ENCODE peak calls at places on chromosomes 2 and 18, in four cellular contexts. Z is GM23338, R is body of pancreas, U is astrocyte. J is an unnamed sample.

GRCh38 chr18:51537487-51537886 is 340.0 kb upstream of the MEX3C start:
- DNase-seq in Z (peak; percentile 74), R (peak; percentile 60), U (no peak), J (peak; percentile 46)

GRCh38 chr2:130762910-130763385 is 7.6 kb downstream of the AMER3 start:
- DNase-seq in Z (no peak), R (no peak), U (no peak), J (no peak)

GRCh38 chr2:47272031-47272864 is 117.1 kb upstream of the STPG4 start:
- DNase-seq in Z (peak; percentile 82), R (peak; percentile 61), U (peak; percentile 48), J (peak; percentile 80)

GRCh38 chr2:177784449-177784845 is 288.1 kb downstream of the PDE11A start:
- DNase-seq in Z (no peak), R (no peak), U (peak; percentile 91), J (no peak)

GRCh38 chr18:2857491-2858063 is 10.8 kb downstream of the EMILIN2 start:
- DNase-seq in Z (no peak), R (peak; percentile 38), U (peak; percentile 16), J (peak; percentile 71)

GRCh38 chr2:194730266-194730665 is 926.8 kb upstream of the SLC39A10 start:
- DNase-seq in Z (no peak), R (no peak), U (no peak), J (no peak)

GRCh38 chr2:12715258-12715865 is 1.4 kb upstream of the TRIB2 start:
- DNase-seq in Z (peak; percentile 15), R (no peak), U (no peak), J (no peak)

GRCh38 chr2:234795974-234796690 is 155.7 kb upstream of the SH3BP4 start:
- DNase-seq in Z (no peak), R (no peak), U (no peak), J (no peak)

GRCh38 chr18:57666818-57667497 is 45.3 kb upstream of the NARS1 start:
- DNase-seq in Z (no peak), R (no peak), U (no peak), J (no peak)

GRCh38 chr2:101762451-101763171 is 65.1 kb downstream of the MAP4K4 start:
- DNase-seq in Z (no peak), R (no peak), U (no peak), J (no peak)

GRCh38 chr2:2646312-2647051 is 315.4 kb upstream of the MYT1L start:
- DNase-seq in Z (no peak), R (no peak), U (no peak), J (no peak)

GRCh38 chr18:22346968-22347611 is 70.6 kb downstream of the CTAGE1 start:
- DNase-seq in Z (peak; percentile 81), R (peak; percentile 69), U (peak; percentile 73), J (peak; percentile 87)

GRCh38 chr2:72920317-72921087 is 3.2 kb downstream of the EMX1 start:
- DNase-seq in Z (peak; percentile 83), R (peak; percentile 11), U (peak; percentile 23), J (no peak)

GRCh38 chr18:26057208-26057821 is 33.1 kb downstream of the SS18 start:
- DNase-seq in Z (no peak), R (no peak), U (peak; percentile 56), J (no peak)

GRCh38 chr18:29501952-29502351 is 1325.0 kb upstream of the CDH2 start:
- DNase-seq in Z (no peak), R (no peak), U (peak; percentile 69), J (no peak)

GRCh38 chr2:37667704-37668103 is 3.7 kb downstream of the CDC42EP3 start:
- DNase-seq in Z (no peak), R (no peak), U (no peak), J (no peak)

GRCh38 chr2:238945433-238946150 is 97.7 kb downstream of the TWIST2 start:
- DNase-seq in Z (peak; percentile 68), R (no peak), U (peak; percentile 22), J (peak; percentile 42)

GRCh38 chr2:222827417-222827816 is 33.4 kb upstream of the ACSL3 start:
- DNase-seq in Z (no peak), R (no peak), U (no peak), J (no peak)

GRCh38 chr2:66305714-66306113 is 129.2 kb upstream of the MEIS1 start:
- DNase-seq in Z (no peak), R (peak; percentile 43), U (peak; percentile 1), J (peak; percentile 73)

GRCh38 chr18:68467966-68468365 is 246.9 kb downstream of the TMX3 start:
- DNase-seq in Z (no peak), R (no peak), U (no peak), J (no peak)

GRCh38 chr2:200797242-200797770 is 14.4 kb upstream of the BZW1 start:
- DNase-seq in Z (no peak), R (peak; percentile 20), U (peak; percentile 8), J (no peak)

GRCh38 chr2:179129574-179130238 is 79.8 kb upstream of the CCDC141 start:
- DNase-seq in Z (peak; percentile 20), R (no peak), U (no peak), J (no peak)

GRCh38 chr2:168470880-168471475 is 14.9 kb downstream of the CERS6 start:
- DNase-seq in Z (peak; percentile 33), R (no peak), U (no peak), J (no peak)

GRCh38 chr2:71833855-71834554 is 313.7 kb downstream of the CYP26B1 start:
- DNase-seq in Z (no peak), R (no peak), U (no peak), J (peak; percentile 55)

GRCh38 chr2:175010848-175011254 is 5.7 kb upstream of the CHN1 start:
- DNase-seq in Z (no peak), R (no peak), U (peak; percentile 29), J (no peak)

GRCh38 chr2:152413228-152414030 is 78.5 kb downstream of the FMNL2 start:
- DNase-seq in Z (no peak), R (no peak), U (peak; percentile 53), J (no peak)

GRCh38 chr18:77049938-77050337 is 82.6 kb downstream of the MBP start:
- DNase-seq in Z (no peak), R (no peak), U (no peak), J (no peak)

GRCh38 chr2:85757860-85758259 is 4.1 kb downstream of the ATOH8 start:
- DNase-seq in Z (no peak), R (no peak), U (no peak), J (no peak)

GRCh38 chr2:236179653-236180500 is 11.7 kb upstream of the GBX2 start:
- DNase-seq in Z (peak; percentile 48), R (no peak), U (peak; percentile 81), J (no peak)

GRCh38 chr2:217451634-217452033 is 551.2 kb downstream of the TNS1 start:
- DNase-seq in Z (no peak), R (no peak), U (peak; percentile 89), J (no peak)

GRCh38 chr2:235498556-235499305 is 4.9 kb downstream of the AGAP1 start:
- DNase-seq in Z (peak; percentile 66), R (peak; percentile 82), U (peak; percentile 41), J (no peak)

GRCh38 chr2:113075600-113075999 is 7.8 kb downstream of the IL1F10 start:
- DNase-seq in Z (no peak), R (no peak), U (no peak), J (no peak)

DNA sequence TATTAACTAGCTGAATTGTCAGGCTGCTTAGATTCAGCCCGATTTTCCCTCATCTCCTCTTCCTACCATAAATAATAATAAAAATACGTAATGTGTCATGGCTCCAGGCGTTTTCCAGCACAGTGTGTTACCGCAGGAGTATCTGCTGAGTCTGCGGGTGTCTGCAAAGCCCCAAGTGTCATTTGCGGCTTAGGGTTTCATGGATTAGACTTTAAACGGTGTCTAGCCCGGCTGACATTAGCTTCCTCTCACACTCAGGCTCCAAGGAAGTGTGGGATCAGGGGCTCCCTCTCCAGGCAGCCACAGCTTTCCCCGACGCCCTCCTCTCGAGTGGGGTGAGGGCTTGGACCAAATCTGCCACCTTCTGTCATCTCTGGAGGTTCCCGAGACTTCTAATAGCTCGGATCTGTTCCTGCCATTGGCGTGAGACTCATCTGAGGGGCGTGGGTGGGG is 14.1 kb upstream of the HOXD1 start:
- DNase-seq in Z (no peak), R (no peak), U (peak; percentile 70), J (no peak)
- H3K27me3 ChIP-seq in Z (peaks cover 100% of the 10 kb centered on the region), R (peaks cover 49% of the 10 kb centered on the region), U (peaks cover 74% of the 10 kb centered on the region), J (peaks cover 61% of the 10 kb centered on the region)

DNA sequence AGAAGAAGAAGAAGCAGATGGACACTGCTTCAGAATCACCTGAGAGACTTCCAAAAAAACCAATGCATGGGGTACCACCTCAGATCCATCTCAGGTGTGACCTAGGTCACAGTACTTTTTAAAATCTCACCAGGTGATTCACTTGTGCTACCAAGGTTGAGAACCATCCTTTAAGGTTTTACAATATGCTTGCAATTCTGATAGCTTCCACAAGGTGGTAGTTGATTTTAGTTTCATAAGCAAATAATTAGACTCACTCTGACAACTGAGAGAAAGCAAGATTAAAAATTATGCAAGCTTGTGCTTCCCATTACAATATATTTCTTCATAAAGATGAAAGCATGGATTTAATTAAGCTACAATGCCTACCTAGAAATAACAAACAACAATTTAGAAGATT is 355.1 kb downstream of the EN1 start:
- DNase-seq in Z (peak; percentile 68), R (no peak), U (peak; percentile 12), J (no peak)
- TF ChIP-seq CTCF in Z (peak; percentile 60), R (peak; percentile 41), U (peak; percentile 37), J (peak; percentile 13)

GRCh38 chr2:56170536-56170935 is 13.3 kb upstream of the CCDC85A start:
- DNase-seq in Z (no peak), R (no peak), U (no peak), J (no peak)
- H3K27me3 ChIP-seq in Z (peaks cover 5% of the 10 kb centered on the region), R (no peaks in the 10 kb centered on the region), U (no peaks in the 10 kb centered on the region), J (no peaks in the 10 kb centered on the region)

GRCh38 chr2:191521608-191522208 is 156.2 kb upstream of the NABP1 start:
- DNase-seq in Z (peak; percentile 44), R (no peak), U (peak; percentile 17), J (no peak)
- TF ChIP-seq CTCF in Z (peak; percentile 74), R (peak; percentile 91), U (peak; percentile 73), J (peak; percentile 92)

J was measured in heart left ventricle.